ENCODE peak calls at places on chromosomes 1 and 21, in four cellular contexts. K is neural progenitor cell, O is heart left ventricle, T is endothelial cell of umbilical vein. V is an unnamed sample.

GRCh38 chr1:112337028-112337531 is 58.9 kb upstream of the CTTNBP2NL start:
- DNase-seq in K (peak; percentile 24), O (peak; percentile 45), T (peak; percentile 56), V (peak; percentile 54)

GRCh38 chr1:28591708-28592313 is at the start of gene RAB42:
- DNase-seq in K (peak; percentile 73), O (peak; percentile 30), T (no peak), V (peak; percentile 52)

GRCh38 chr1:114208659-114209215 is 55.1 kb upstream of the SYT6 start:
- DNase-seq in K (no peak), O (no peak), T (no peak), V (no peak)

GRCh38 chr21:18041012-18041411 is 203.6 kb upstream of the CHODL start:
- DNase-seq in K (peak; percentile 73), O (no peak), T (peak; percentile 59), V (no peak)

GRCh38 chr1:97824200-97824599 is 96.6 kb downstream of the DPYD start:
- DNase-seq in K (no peak), O (no peak), T (no peak), V (no peak)

GRCh38 chr21:33871171-33871570 is 44.4 kb downstream of the ATP5PO start:
- DNase-seq in K (no peak), O (no peak), T (no peak), V (no peak)

GRCh38 chr1:205312866-205313680 is 8.5 kb downstream of the NUAK2 start:
- DNase-seq in K (no peak), O (no peak), T (no peak), V (no peak)

GRCh38 chr1:174032823-174033222 is 10.7 kb upstream of the RC3H1 start:
- DNase-seq in K (no peak), O (no peak), T (no peak), V (no peak)

GRCh38 chr1:47738560-47739182 is 258.5 kb downstream of the TRABD2B start:
- DNase-seq in K (peak; percentile 81), O (peak; percentile 55), T (peak; percentile 42), V (peak; percentile 31)

GRCh38 chr1:25573591-25573930 is 30.2 kb downstream of the LDLRAP1 start:
- DNase-seq in K (no peak), O (no peak), T (no peak), V (no peak)

GRCh38 chr1:98210064-98210463 is 289.2 kb upstream of the DPYD start:
- DNase-seq in K (peak; percentile 44), O (no peak), T (peak; percentile 89), V (no peak)

GRCh38 chr21:46194374-46195334 is 10.4 kb upstream of the SPATC1L start:
- DNase-seq in K (no peak), O (no peak), T (no peak), V (peak; percentile 7)

GRCh38 chr1:237482777-237483176 is 407.9 kb downstream of the ZP4 start:
- DNase-seq in K (no peak), O (no peak), T (no peak), V (no peak)

GRCh38 chr1:193211539-193211938 is 25.1 kb upstream of the B3GALT2 start:
- DNase-seq in K (no peak), O (no peak), T (peak; percentile 11), V (no peak)

GRCh38 chr1:209704584-209704983 is at the start of gene HSD11B1:
- DNase-seq in K (no peak), O (peak; percentile 70), T (no peak), V (peak; percentile 71)

GRCh38 chr1:92315766-92316413 is 17.0 kb downstream of the RPAP2 start:
- DNase-seq in K (no peak), O (no peak), T (no peak), V (no peak)

GRCh38 chr1:237235080-237235479 is 193.1 kb downstream of the RYR2 start:
- DNase-seq in K (no peak), O (no peak), T (no peak), V (no peak)

GRCh38 chr1:1041873-1042272 is 22.0 kb downstream of the AGRN start:
- DNase-seq in K (no peak), O (no peak), T (no peak), V (no peak)

GRCh38 chr1:240607006-240607405 is 4.9 kb downstream of the GREM2 start:
- DNase-seq in K (no peak), O (no peak), T (no peak), V (no peak)

GRCh38 chr1:207669469-207670111 is 24.7 kb downstream of the CR1L start:
- DNase-seq in K (no peak), O (no peak), T (no peak), V (no peak)

GRCh38 chr1:203776636-203777035 is 11.7 kb downstream of the LAX1 start:
- DNase-seq in K (peak; percentile 18), O (no peak), T (no peak), V (no peak)

GRCh38 chr1:19044975-19045831 is 88.7 kb upstream of the IFFO2 start:
- DNase-seq in K (no peak), O (no peak), T (no peak), V (no peak)

DNA sequence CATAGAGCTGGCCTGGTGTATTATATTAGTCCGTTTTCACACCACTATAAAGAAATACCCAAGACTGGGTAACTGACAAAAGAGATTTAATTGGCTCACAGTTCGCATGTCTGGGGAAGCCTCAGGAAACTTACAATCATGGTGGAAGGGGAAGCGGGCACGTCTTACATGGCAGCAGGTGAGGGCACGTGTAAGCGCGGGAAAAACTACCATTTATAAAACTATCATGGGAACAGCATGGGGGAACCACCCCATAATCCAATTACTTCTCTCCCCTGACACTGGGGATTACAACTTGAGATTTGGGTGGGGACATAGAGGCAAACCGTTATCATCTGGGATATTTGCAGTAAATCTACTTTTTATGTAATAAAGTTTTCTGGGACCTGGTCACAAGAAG is 6.8 kb downstream of the IER5 start:
- DNase-seq in K (no peak), O (no peak), T (no peak), V (no peak)
- H3K4me1 ChIP-seq in K (peaks cover 61% of the 10 kb centered on the region), O (peaks cover 73% of the 10 kb centered on the region), T (peaks cover 30% of the 10 kb centered on the region), V (peaks cover 91% of the 10 kb centered on the region)

DNA sequence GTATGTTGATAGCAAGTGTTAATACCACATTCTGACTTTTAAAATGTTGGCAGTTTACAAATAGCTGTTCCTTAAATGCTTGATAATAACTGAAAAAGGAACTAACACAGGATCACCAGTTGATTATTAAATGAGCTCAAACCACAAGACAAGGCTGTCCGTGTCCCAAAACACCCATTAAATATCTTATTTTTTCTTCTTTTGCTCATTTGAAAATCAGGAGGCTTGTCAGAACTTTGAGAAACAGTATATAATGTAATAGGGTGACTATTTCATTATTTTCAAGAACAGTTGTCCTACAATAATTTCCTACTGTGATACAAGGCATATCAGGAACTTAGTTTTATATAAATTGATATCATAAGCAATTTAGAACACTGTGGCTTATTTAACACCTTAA is 2.7 kb downstream of the CDKN2C start:
- DNase-seq in K (no peak), O (no peak), T (no peak), V (no peak)
- TF ChIP-seq CTCF in K (no peak), O (no peak), T (no peak), V (no peak)

DNA sequence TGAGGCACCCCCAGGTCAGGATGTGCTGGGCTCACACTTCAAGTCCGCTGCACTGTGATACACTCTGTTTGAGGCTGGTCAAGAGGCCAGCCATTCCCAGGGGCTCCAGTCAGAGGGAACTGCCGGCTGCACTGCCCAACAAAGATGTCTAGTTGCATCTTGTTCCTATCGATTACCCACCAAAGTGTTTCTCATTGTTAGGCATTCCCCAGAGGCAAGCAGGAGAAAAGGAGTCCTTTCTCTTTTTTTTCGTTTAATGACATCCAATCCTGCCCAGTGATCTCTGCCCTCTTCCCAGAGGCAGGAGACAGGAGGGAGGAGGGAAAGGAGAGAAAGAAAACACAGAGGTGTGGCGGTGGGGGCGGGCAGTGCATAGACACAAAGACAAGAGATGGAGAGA is 150.4 kb downstream of the OMA1 start:
- DNase-seq in K (peak; percentile 74), O (no peak), T (no peak), V (no peak)
- H3K4me1 ChIP-seq in K (peaks cover 21% of the 10 kb centered on the region), O (peaks cover 15% of the 10 kb centered on the region), T (peaks cover 25% of the 10 kb centered on the region), V (peaks cover 20% of the 10 kb centered on the region)

GRCh38 chr1:228883535-228883934 is 148.3 kb downstream of the RHOU start:
- DNase-seq in K (no peak), O (no peak), T (no peak), V (no peak)
- TF ChIP-seq CTCF in K (no peak), O (no peak), T (no peak), V (no peak)

V was measured in left ventricle myocardium inferior.